ENCODE peak calls at places on chromosomes 4 and X, in four cellular contexts. T, D, Y and I are unnamed samples.

GRCh38 chr4:149999485-150000074 is 78.7 kb upstream of the DCLK2 start:
- DNase-seq in T (peak; percentile 68), D (peak; percentile 61), Y (no peak), I (no peak)

GRCh38 chr4:53777244-53777984 is 186.1 kb upstream of the LNX1 start:
- DNase-seq in T (peak; percentile 67), D (peak; percentile 59), Y (no peak), I (no peak)

GRCh38 chrX:100512471-100512870 is 72.3 kb upstream of the TNMD start:
- DNase-seq in T (no peak), D (no peak), Y (no peak), I (no peak)

GRCh38 chr4:8609406-8609805 is 16.8 kb downstream of the CPZ start:
- DNase-seq in T (no peak), D (no peak), Y (no peak), I (no peak)

GRCh38 chr4:4637710-4638109 is 95.9 kb upstream of the STX18 start:
- DNase-seq in T (no peak), D (no peak), Y (no peak), I (no peak)

GRCh38 chrX:18410038-18410437 is 15.4 kb upstream of the CDKL5 start:
- DNase-seq in T (peak; percentile 36), D (no peak), Y (no peak), I (no peak)

GRCh38 chrX:16892504-16893362 is 22.6 kb upstream of the RBBP7 start:
- DNase-seq in T (peak; percentile 75), D (peak; percentile 39), Y (peak; percentile 30), I (peak; percentile 56)

GRCh38 chrX:136953867-136954787 is 73.6 kb upstream of the RBMX start:
- DNase-seq in T (peak; percentile 74), D (no peak), Y (peak; percentile 57), I (peak; percentile 21)

GRCh38 chr4:8685831-8686230 is 93.3 kb downstream of the CPZ start:
- DNase-seq in T (no peak), D (no peak), Y (no peak), I (no peak)

GRCh38 chr4:43337707-43338106 is 445.2 kb downstream of the GRXCR1 start:
- DNase-seq in T (no peak), D (no peak), Y (no peak), I (no peak)